ENCODE peak calls at places on chromosomes 4 and X, in four cellular contexts. E, R, F and A are unnamed samples.

GRCh38 chr4:175891231-175891630 is 79.2 kb upstream of the GPM6A start:
- DNase-seq in E (no peak), R (no peak), F (no peak), A (no peak)

GRCh38 chr4:111027526-111027925 is 404.6 kb upstream of the PITX2 start:
- DNase-seq in E (no peak), R (peak; percentile 10), F (no peak), A (no peak)

GRCh38 chrX:44872319-44872816 is 620 bp upstream of the KDM6A start:
- DNase-seq in E (no peak), R (peak; percentile 14), F (no peak), A (no peak)

GRCh38 chr4:6658204-6658585 is 17.7 kb downstream of the MRFAP1 start:
- DNase-seq in E (no peak), R (no peak), F (no peak), A (no peak)

GRCh38 chrX:123311486-123311885 is 127.4 kb downstream of the GRIA3 start:
- DNase-seq in E (no peak), R (no peak), F (no peak), A (no peak)

GRCh38 chr4:37889849-37890500 is 909 bp upstream of the TBC1D1 start:
- DNase-seq in E (no peak), R (no peak), F (no peak), A (no peak)

GRCh38 chrX:48893556-48894348 is 3.8 kb downstream of the TIMM17B start:
- DNase-seq in E (no peak), R (no peak), F (no peak), A (no peak)

GRCh38 chrX:75118296-75118695 is 37.8 kb downstream of the ABCB7 start:
- DNase-seq in E (no peak), R (no peak), F (no peak), A (no peak)

GRCh38 chr4:111494471-111494870 is 650.8 kb upstream of the FAM241A start:
- DNase-seq in E (no peak), R (peak; percentile 24), F (no peak), A (no peak)

GRCh38 chr4:87322754-87323153 is at the start of gene HSD17B13:
- DNase-seq in E (no peak), R (no peak), F (no peak), A (no peak)

GRCh38 chrX:108420481-108420880 is 17.7 kb downstream of the COL4A6 start:
- DNase-seq in E (no peak), R (no peak), F (no peak), A (no peak)

GRCh38 chr4:48907706-48908477 is 1.3 kb upstream of the OCIAD2 start:
- DNase-seq in E (no peak), R (no peak), F (no peak), A (no peak)

GRCh38 chr4:87026795-87027495 is 92.1 kb downstream of the AFF1 start:
- DNase-seq in E (no peak), R (no peak), F (no peak), A (no peak)

GRCh38 chrX:40960041-40960440 is 125.2 kb upstream of the USP9X start:
- DNase-seq in E (no peak), R (peak; percentile 67), F (no peak), A (no peak)

GRCh38 chr4:140756292-140757219 is at the start of gene TBC1D9:
- DNase-seq in E (peak; percentile 70), R (peak; percentile 80), F (peak; percentile 61), A (no peak)

GRCh38 chrX:69568828-69569227 is 47.1 kb upstream of the EDA start:
- DNase-seq in E (no peak), R (no peak), F (no peak), A (no peak)

GRCh38 chrX:107600366-107600765 is 27.9 kb upstream of the PRPS1 start:
- DNase-seq in E (no peak), R (no peak), F (no peak), A (no peak)

GRCh38 chr4:112183252-112183651 is 38.0 kb downstream of the FAM241A start:
- DNase-seq in E (no peak), R (peak; percentile 76), F (no peak), A (no peak)

GRCh38 chr4:151990201-151990600 is 229.4 kb upstream of the GATB start:
- DNase-seq in E (no peak), R (peak; percentile 1), F (no peak), A (no peak)

GRCh38 chr4:7019367-7019766 is 23.8 kb upstream of the TADA2B start:
- DNase-seq in E (no peak), R (no peak), F (no peak), A (no peak)

GRCh38 chrX:45110494-45110893 is 90.2 kb downstream of the DIPK2B start:
- DNase-seq in E (no peak), R (no peak), F (no peak), A (no peak)

GRCh38 chr4:122826596-122827257 is at the start of gene FGF2:
- DNase-seq in E (peak; percentile 66), R (peak; percentile 56), F (peak; percentile 59), A (peak; percentile 35)

GRCh38 chr4:92339671-92340070 is 35.9 kb downstream of the GRID2 start:
- DNase-seq in E (no peak), R (peak; percentile 7), F (no peak), A (no peak)

GRCh38 chr4:142549248-142549647 is 296.9 kb downstream of the INPP4B start:
- DNase-seq in E (no peak), R (no peak), F (no peak), A (no peak)

GRCh38 chr4:47662975-47663374 is 174.9 kb downstream of the CORIN start:
- DNase-seq in E (no peak), R (no peak), F (peak; percentile 20), A (no peak)

GRCh38 chr4:10731162-10731561 is 46.6 kb upstream of the CLNK start:
- DNase-seq in E (no peak), R (no peak), F (no peak), A (no peak)

GRCh38 chrX:65609237-65609636 is 58.2 kb upstream of the MSN start:
- DNase-seq in E (no peak), R (no peak), F (no peak), A (no peak)

GRCh38 chr4:103915224-103915869 is 195.6 kb upstream of the TACR3 start:
- DNase-seq in E (no peak), R (peak; percentile 42), F (no peak), A (no peak)

GRCh38 chrX:118536687-118537461 is 41.3 kb downstream of the DOCK11 start:
- DNase-seq in E (no peak), R (peak; percentile 62), F (no peak), A (no peak)

GRCh38 chr4:162838671-162839070 is 328.0 kb downstream of the NAF1 start:
- DNase-seq in E (no peak), R (no peak), F (no peak), A (no peak)

GRCh38 chrX:142052238-142052637 is 148.5 kb downstream of the MAGEC1 start:
- DNase-seq in E (no peak), R (no peak), F (no peak), A (no peak)

GRCh38 chr4:761739-762138 is 56.1 kb downstream of the PCGF3 start:
- DNase-seq in E (no peak), R (no peak), F (no peak), A (no peak)

GRCh38 chr4:763922-764321 is 58.3 kb downstream of the PCGF3 start:
- DNase-seq in E (no peak), R (no peak), F (no peak), A (no peak)

GRCh38 chr4:763191-763810 is 57.7 kb downstream of the PCGF3 start:
- DNase-seq in E (peak; percentile 68), R (no peak), F (no peak), A (no peak)

GRCh38 chr4:761086-761485 is 55.5 kb downstream of the PCGF3 start:
- DNase-seq in E (no peak), R (no peak), F (no peak), A (no peak)

GRCh38 chr4:762211-763190 is 56.9 kb downstream of the PCGF3 start:
- DNase-seq in E (no peak), R (peak; percentile 59), F (no peak), A (no peak)
- TF ChIP-seq CTCF in E (peak; percentile 13), R (peak; percentile 69), F (peak; percentile 48), A (peak; percentile 13)

GRCh38 chrX:154321152-154321551 is 25.6 kb downstream of the TKTL1 start:
- DNase-seq in E (no peak), R (no peak), F (no peak), A (no peak)

GRCh38 chrX:154322890-154323289 is 27.3 kb downstream of the TKTL1 start:
- DNase-seq in E (no peak), R (no peak), F (no peak), A (no peak)

GRCh38 chrX:154323537-154323936 is 27.9 kb downstream of the TKTL1 start:
- DNase-seq in E (no peak), R (no peak), F (no peak), A (no peak)

GRCh38 chrX:154320406-154320805 is 24.8 kb downstream of the TKTL1 start:
- DNase-seq in E (no peak), R (no peak), F (no peak), A (no peak)

DNA sequence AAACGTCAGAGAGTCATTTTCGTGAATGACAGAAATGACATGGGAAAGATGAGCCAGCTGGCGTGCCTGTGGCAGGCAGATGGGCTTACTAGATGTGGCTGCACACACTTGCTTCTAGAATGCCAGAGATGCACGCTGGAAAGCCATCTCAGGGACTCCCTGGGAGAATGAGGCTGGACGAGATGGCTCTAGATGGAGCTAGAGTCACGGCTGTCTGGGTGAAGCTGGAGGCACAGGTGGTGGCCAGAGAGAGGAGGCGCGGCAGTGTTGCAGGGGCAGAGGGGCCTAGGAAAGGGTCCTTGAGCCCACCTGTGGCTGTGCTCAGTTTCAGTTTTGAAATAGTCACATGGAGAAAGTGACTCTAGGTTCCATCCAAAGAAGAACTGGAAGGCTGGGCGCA is 26.0 kb downstream of the TKTL1 start:
- DNase-seq in E (no peak), R (peak; percentile 32), F (no peak), A (no peak)
- TF ChIP-seq CTCF in E (no peak), R (peak; percentile 37), F (no peak), A (no peak)

DNA sequence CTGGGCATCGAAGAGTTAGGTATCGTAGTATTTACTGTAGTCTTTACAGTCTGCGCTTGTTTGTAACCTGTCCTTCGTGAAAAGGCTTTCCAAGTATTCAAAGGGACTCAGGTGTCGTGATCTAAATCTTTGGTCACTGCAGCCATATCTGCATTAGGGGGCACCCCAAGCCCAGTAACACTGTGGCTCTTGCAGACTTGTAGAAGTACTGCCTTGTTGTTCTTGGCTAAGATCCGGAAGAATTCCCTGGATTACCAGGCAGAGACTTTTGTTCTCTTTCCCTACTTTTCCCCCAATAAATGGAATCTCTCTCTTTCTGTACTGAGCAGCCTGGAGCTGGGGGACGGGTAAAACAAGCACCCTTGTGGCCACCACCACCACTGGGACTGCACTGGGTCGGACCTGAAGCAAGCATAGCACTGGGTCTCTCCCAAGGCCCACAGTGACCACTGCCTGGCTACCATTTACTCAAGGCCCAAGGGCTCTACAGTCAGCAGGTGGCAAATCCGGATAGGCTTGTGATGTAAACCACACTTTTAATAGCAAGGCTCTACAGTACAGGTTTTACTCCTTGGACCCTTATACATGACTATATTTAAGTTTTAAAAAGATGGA is 12.0 kb downstream of the CXorf58 start:
- DNase-seq in E (no peak), R (no peak), F (no peak), A (no peak)
- TF ChIP-seq CTCF in E (no peak), R (peak; percentile 33), F (no peak), A (peak; percentile 11)

GRCh38 chrX:15567886-15568616 is 32.7 kb downstream of the ACE2 start:
- DNase-seq in E (no peak), R (peak; percentile 23), F (no peak), A (no peak)

GRCh38 chrX:15563056-15563455 is 37.7 kb downstream of the ACE2 start:
- DNase-seq in E (no peak), R (no peak), F (no peak), A (no peak)

GRCh38 chrX:15567267-15567666 is 33.5 kb downstream of the ACE2 start:
- DNase-seq in E (no peak), R (no peak), F (no peak), A (no peak)

GRCh38 chrX:15566244-15566643 is 34.5 kb downstream of the ACE2 start:
- DNase-seq in E (no peak), R (no peak), F (no peak), A (no peak)

GRCh38 chrX:15564981-15565579 is 35.7 kb downstream of the ACE2 start:
- DNase-seq in E (no peak), R (peak; percentile 70), F (peak; percentile 28), A (no peak)
- TF ChIP-seq CTCF in E (peak; percentile 55), R (peak; percentile 76), F (peak; percentile 78), A (peak; percentile 58)